ENCODE peak calls at places on chromosomes 12 and 14, in ten cellular contexts. I, Z, J, Y, R, G, M, U, T and A are unnamed samples.

GRCh38 chr12:92574046-92574783 is 128.6 kb upstream of the PLEKHG7 start:
- DNase-seq in I (no peak), Z (peak; percentile 41), J (no peak), Y (no peak), R (no peak), G (no peak), M (no peak), U (no peak), T (no peak), A (no peak)

GRCh38 chr14:29529418-29529817 is 398.2 kb downstream of the PRKD1 start:
- DNase-seq in I (no peak), Z (peak; percentile 20), J (no peak), Y (no peak), R (no peak), G (no peak), M (no peak), U (peak; percentile 44), T (no peak), A (no peak)

GRCh38 chr12:104456417-104456949 is at the start of gene CHST11:
- DNase-seq in I (no peak), Z (peak; percentile 66), J (peak; percentile 57), Y (peak; percentile 49), R (peak; percentile 79), G (no peak), M (peak; percentile 95), U (peak; percentile 86), T (peak; percentile 86), A (peak; percentile 68)

GRCh38 chr12:121748571-121749265 is 36.2 kb downstream of the TMEM120B start:
- DNase-seq in I (peak; percentile 72), Z (peak; percentile 50), J (no peak), Y (no peak), R (peak; percentile 49), G (no peak), M (no peak), U (peak; percentile 26), T (no peak), A (no peak)

GRCh38 chr12:1527789-1528188 is 66.6 kb downstream of the FBXL14 start:
- DNase-seq in I (no peak), Z (no peak), J (no peak), Y (no peak), R (no peak), G (no peak), M (no peak), U (no peak), T (no peak), A (no peak)

GRCh38 chr12:122951979-122952892 is 14.0 kb downstream of the ABCB9 start:
- DNase-seq in I (no peak), Z (peak; percentile 86), J (peak; percentile 63), Y (peak; percentile 44), R (peak; percentile 79), G (no peak), M (peak; percentile 86), U (peak; percentile 78), T (peak; percentile 72), A (peak; percentile 84)

GRCh38 chr12:123250471-123251383 is 17.5 kb downstream of the MTRFR start:
- DNase-seq in I (no peak), Z (peak; percentile 92), J (no peak), Y (no peak), R (no peak), G (no peak), M (no peak), U (no peak), T (no peak), A (peak; percentile 92)

GRCh38 chr12:26125451-26126339 is 858 bp upstream of the BHLHE41 start:
- DNase-seq in I (peak; percentile 94), Z (peak; percentile 85), J (no peak), Y (no peak), R (peak; percentile 12), G (peak; percentile 43), M (peak; percentile 88), U (peak; percentile 76), T (peak; percentile 76), A (peak; percentile 81)